ENCODE peak calls at places on chromosomes 12 and 14, in five cellular contexts. One of them, this sample, is unnamed.
A peak's percentile ranks its signal among the peaks of the same experiment; 100 is the strongest.

GRCh38 chr12:64560395-64561301 is 49.6 kb upstream of the RASSF3 start:
- DNase-seq in T-cell: no peak
- DNase-seq in mammary epithelial cell: peak; percentile 77
- DNase-seq in hepatocyte: peak; percentile 45
- DNase-seq in AG04449: peak; percentile 86
- DNase-seq in this sample: peak; percentile 54

GRCh38 chr14:81157431-81157830 is 63.3 kb downstream of the GTF2A1 start:
- DNase-seq in AG04449: no peak
- DNase-seq in T-cell: no peak
- DNase-seq in hepatocyte: no peak
- DNase-seq in mammary epithelial cell: peak; percentile 14
- DNase-seq in this sample: no peak

GRCh38 chr12:114697246-114697716 is 13.3 kb upstream of the TBX3 start:
- DNase-seq in mammary epithelial cell: no peak
- DNase-seq in T-cell: no peak
- DNase-seq in hepatocyte: peak; percentile 23
- DNase-seq in AG04449: no peak
- DNase-seq in this sample: no peak

GRCh38 chr12:95218852-95219171 is 1.2 kb downstream of the VEZT start:
- DNase-seq in AG04449: no peak
- DNase-seq in mammary epithelial cell: peak; percentile 57
- DNase-seq in hepatocyte: no peak
- DNase-seq in T-cell: no peak
- DNase-seq in this sample: no peak

GRCh38 chr12:122835693-122836026 is 403 bp downstream of the HIP1R start:
- DNase-seq in AG04449: no peak
- DNase-seq in T-cell: no peak
- DNase-seq in hepatocyte: peak; percentile 76
- DNase-seq in mammary epithelial cell: no peak
- DNase-seq in this sample: peak; percentile 37

GRCh38 chr14:99309220-99309766 is 37.3 kb upstream of the BCL11B start:
- DNase-seq in mammary epithelial cell: no peak
- DNase-seq in hepatocyte: no peak
- DNase-seq in T-cell: no peak
- DNase-seq in AG04449: no peak
- DNase-seq in this sample: no peak

GRCh38 chr12:51788876-51789275 is 59.6 kb downstream of the FIGNL2 start:
- DNase-seq in T-cell: no peak
- DNase-seq in mammary epithelial cell: peak; percentile 51
- DNase-seq in AG04449: peak; percentile 71
- DNase-seq in hepatocyte: peak; percentile 47
- DNase-seq in this sample: no peak

GRCh38 chr12:113591480-113591971 is 119.9 kb upstream of the LHX5 start:
- DNase-seq in AG04449: no peak
- DNase-seq in T-cell: no peak
- DNase-seq in mammary epithelial cell: no peak
- DNase-seq in hepatocyte: peak; percentile 45
- DNase-seq in this sample: no peak

GRCh38 chr12:57309420-57309819 is 58.4 kb upstream of the STAC3 start:
- DNase-seq in mammary epithelial cell: peak; percentile 13
- DNase-seq in T-cell: no peak
- DNase-seq in AG04449: peak; percentile 9
- DNase-seq in hepatocyte: no peak
- DNase-seq in this sample: no peak

GRCh38 chr12:16685107-16685506 is 79.1 kb upstream of the LMO3 start:
- DNase-seq in AG04449: no peak
- DNase-seq in T-cell: no peak
- DNase-seq in mammary epithelial cell: peak; percentile 2
- DNase-seq in hepatocyte: no peak
- DNase-seq in this sample: no peak

GRCh38 chr12:47900480-47901129 is 4.2 kb downstream of the VDR start:
- DNase-seq in T-cell: no peak
- DNase-seq in mammary epithelial cell: peak; percentile 91
- DNase-seq in hepatocyte: peak; percentile 71
- DNase-seq in AG04449: no peak
- DNase-seq in this sample: peak; percentile 32

GRCh38 chr12:132617822-132618682 is 524 bp upstream of the P2RX2 start:
- DNase-seq in AG04449: no peak
- DNase-seq in hepatocyte: no peak
- DNase-seq in T-cell: no peak
- DNase-seq in mammary epithelial cell: no peak
- DNase-seq in this sample: no peak

GRCh38 chr14:104789752-104790743 is 5.5 kb downstream of the AKT1 start:
- DNase-seq in hepatocyte: no peak
- DNase-seq in AG04449: no peak
- DNase-seq in mammary epithelial cell: no peak
- DNase-seq in T-cell: no peak
- DNase-seq in this sample: peak; percentile 95

GRCh38 chr12:107317751-107318553 is 224.6 kb upstream of the CRY1 start:
- DNase-seq in T-cell: peak; percentile 82
- DNase-seq in hepatocyte: peak; percentile 94
- DNase-seq in mammary epithelial cell: peak; percentile 94
- DNase-seq in AG04449: peak; percentile 41
- DNase-seq in this sample: peak; percentile 71

GRCh38 chr12:46268349-46268616 is 560 bp downstream of the SLC38A1 start:
- DNase-seq in T-cell: peak; percentile 21
- DNase-seq in hepatocyte: no peak
- DNase-seq in AG04449: no peak
- DNase-seq in mammary epithelial cell: peak; percentile 61
- DNase-seq in this sample: no peak

GRCh38 chr12:107955966-107956643 is 173.0 kb upstream of the WSCD2 start:
- DNase-seq in T-cell: no peak
- DNase-seq in AG04449: no peak
- DNase-seq in mammary epithelial cell: no peak
- DNase-seq in hepatocyte: peak; percentile 8
- DNase-seq in this sample: no peak

GRCh38 chr12:47844264-47845020 is 24.7 kb upstream of the HDAC7 start:
- DNase-seq in mammary epithelial cell: no peak
- DNase-seq in hepatocyte: no peak
- DNase-seq in AG04449: no peak
- DNase-seq in T-cell: no peak
- DNase-seq in this sample: no peak

GRCh38 chr14:69475194-69475818 is 9.2 kb upstream of the PLEKHD1 start:
- DNase-seq in hepatocyte: peak; percentile 7
- DNase-seq in T-cell: no peak
- DNase-seq in AG04449: no peak
- DNase-seq in mammary epithelial cell: peak; percentile 5
- DNase-seq in this sample: no peak

GRCh38 chr12:3551386-3551785 is 60.4 kb downstream of the PRMT8 start:
- DNase-seq in AG04449: no peak
- DNase-seq in T-cell: no peak
- DNase-seq in mammary epithelial cell: no peak
- DNase-seq in hepatocyte: no peak
- DNase-seq in this sample: no peak

GRCh38 chr12:80373666-80374065 is 70.4 kb upstream of the PTPRQ start:
- DNase-seq in hepatocyte: peak; percentile 21
- DNase-seq in mammary epithelial cell: no peak
- DNase-seq in AG04449: no peak
- DNase-seq in T-cell: no peak
- DNase-seq in this sample: no peak

GRCh38 chr14:75375983-75376382 is 51.8 kb upstream of the JDP2 start:
- DNase-seq in AG04449: no peak
- DNase-seq in T-cell: no peak
- DNase-seq in mammary epithelial cell: no peak
- DNase-seq in hepatocyte: no peak
- DNase-seq in this sample: no peak

GRCh38 chr12:4274396-4274959 is 916 bp downstream of the CCND2 start:
- DNase-seq in AG04449: no peak
- DNase-seq in hepatocyte: peak; percentile 40
- DNase-seq in T-cell: no peak
- DNase-seq in mammary epithelial cell: peak; percentile 51
- DNase-seq in this sample: no peak

GRCh38 chr12:65568517-65568916 is 255.8 kb upstream of the HMGA2 start:
- DNase-seq in AG04449: no peak
- DNase-seq in hepatocyte: no peak
- DNase-seq in T-cell: no peak
- DNase-seq in mammary epithelial cell: peak; percentile 26
- DNase-seq in this sample: no peak

GRCh38 chr14:61233436-61233956 is 47.6 kb downstream of the TMEM30B start:
- DNase-seq in T-cell: no peak
- DNase-seq in hepatocyte: no peak
- DNase-seq in AG04449: no peak
- DNase-seq in mammary epithelial cell: no peak
- DNase-seq in this sample: no peak

GRCh38 chr12:127052491-127053232 is 1214.3 kb upstream of the TMEM132C start:
- DNase-seq in hepatocyte: no peak
- DNase-seq in T-cell: no peak
- DNase-seq in AG04449: no peak
- DNase-seq in mammary epithelial cell: peak; percentile 96
- DNase-seq in this sample: no peak

GRCh38 chr14:59189281-59189821 is 884 bp downstream of the DAAM1 start:
- DNase-seq in mammary epithelial cell: peak; percentile 31
- DNase-seq in T-cell: peak; percentile 24
- DNase-seq in hepatocyte: peak; percentile 54
- DNase-seq in AG04449: no peak
- DNase-seq in this sample: peak; percentile 40

GRCh38 chr12:76820888-76821482 is 57.1 kb downstream of the ZDHHC17 start:
- DNase-seq in AG04449: no peak
- DNase-seq in mammary epithelial cell: peak; percentile 29
- DNase-seq in T-cell: no peak
- DNase-seq in hepatocyte: peak; percentile 50
- DNase-seq in this sample: peak; percentile 29

GRCh38 chr14:92501891-92502351 is 11.7 kb upstream of the RIN3 start:
- DNase-seq in T-cell: no peak
- DNase-seq in AG04449: peak; percentile 79
- DNase-seq in mammary epithelial cell: no peak
- DNase-seq in hepatocyte: no peak
- DNase-seq in this sample: no peak

GRCh38 chr12:130948136-130948535 is 5.6 kb upstream of the ADGRD1 start:
- DNase-seq in hepatocyte: no peak
- DNase-seq in AG04449: no peak
- DNase-seq in mammary epithelial cell: no peak
- DNase-seq in T-cell: no peak
- DNase-seq in this sample: no peak

GRCh38 chr14:100654814-100655795 is 67.9 kb upstream of the BEGAIN start:
- DNase-seq in mammary epithelial cell: peak; percentile 12
- DNase-seq in AG04449: no peak
- DNase-seq in hepatocyte: peak; percentile 78
- DNase-seq in T-cell: peak; percentile 38
- DNase-seq in this sample: peak; percentile 65

GRCh38 chr12:57085999-57086950 is 2.6 kb upstream of the NAB2 start:
- DNase-seq in AG04449: no peak
- DNase-seq in T-cell: peak; percentile 35
- DNase-seq in mammary epithelial cell: peak; percentile 77
- DNase-seq in hepatocyte: peak; percentile 90
- DNase-seq in this sample: peak; percentile 69

GRCh38 chr14:52413729-52414453 is 99.8 kb downstream of the PTGER2 start:
- DNase-seq in T-cell: no peak
- DNase-seq in hepatocyte: no peak
- DNase-seq in mammary epithelial cell: no peak
- DNase-seq in AG04449: no peak
- DNase-seq in this sample: no peak

GRCh38 chr12:112820796-112821195 is 29.2 kb downstream of the RPH3A start:
- DNase-seq in hepatocyte: no peak
- DNase-seq in T-cell: no peak
- DNase-seq in mammary epithelial cell: no peak
- DNase-seq in AG04449: no peak
- DNase-seq in this sample: no peak

GRCh38 chr12:121391619-121392324 is 8.1 kb upstream of the RNF34 start:
- DNase-seq in hepatocyte: peak; percentile 25
- DNase-seq in T-cell: no peak
- DNase-seq in mammary epithelial cell: peak; percentile 3
- DNase-seq in AG04449: peak; percentile 28
- DNase-seq in this sample: peak; percentile 36

GRCh38 chr12:49260831-49261363 is 4.0 kb upstream of the TUBA1C start:
- DNase-seq in hepatocyte: no peak
- DNase-seq in AG04449: no peak
- DNase-seq in mammary epithelial cell: no peak
- DNase-seq in T-cell: no peak
- DNase-seq in this sample: no peak

GRCh38 chr14:92963301-92964123 is 40.6 kb downstream of the CHGA start:
- DNase-seq in mammary epithelial cell: no peak
- DNase-seq in T-cell: no peak
- DNase-seq in AG04449: no peak
- DNase-seq in hepatocyte: no peak
- DNase-seq in this sample: no peak

GRCh38 chr14:72946491-72946890 is 20.2 kb downstream of the DCAF4 start:
- DNase-seq in AG04449: no peak
- DNase-seq in T-cell: no peak
- DNase-seq in mammary epithelial cell: no peak
- DNase-seq in hepatocyte: no peak
- DNase-seq in this sample: no peak

GRCh38 chr12:93812616-93813015 is 135.4 kb downstream of the CRADD start:
- DNase-seq in AG04449: no peak
- DNase-seq in T-cell: no peak
- DNase-seq in mammary epithelial cell: no peak
- DNase-seq in hepatocyte: no peak
- DNase-seq in this sample: no peak

GRCh38 chr12:1608783-1609119 is 14.4 kb upstream of the FBXL14 start:
- DNase-seq in AG04449: no peak
- DNase-seq in hepatocyte: no peak
- DNase-seq in T-cell: no peak
- DNase-seq in mammary epithelial cell: no peak
- DNase-seq in this sample: no peak

This sample was measured in adrenal gland.